ENCODE peak calls at places on chromosome 10, in four cellular contexts. One of them, this sample, is unnamed.

GRCh38 chr10:131871673-131872005 is 29.2 kb upstream of the PPP2R2D start:
- DNase-seq in midbrain: no peak
- DNase-seq in GM20000: no peak
- DNase-seq in GM12865: no peak
- DNase-seq in this sample: no peak

GRCh38 chr10:121426307-121426706 is 171.9 kb downstream of the FGFR2 start:
- DNase-seq in midbrain: no peak
- DNase-seq in GM20000: no peak
- DNase-seq in GM12865: peak; percentile 21
- DNase-seq in this sample: peak; percentile 77

GRCh38 chr10:28839600-28840007 is 162.3 kb downstream of the BAMBI start:
- DNase-seq in midbrain: no peak
- DNase-seq in GM20000: no peak
- DNase-seq in GM12865: no peak
- DNase-seq in this sample: no peak

GRCh38 chr10:126250527-126251310 is 137.6 kb downstream of the ADAM12 start:
- DNase-seq in midbrain: no peak
- DNase-seq in GM20000: no peak
- DNase-seq in GM12865: no peak
- DNase-seq in this sample: no peak

GRCh38 chr10:51867956-51868355 is 168.6 kb upstream of the CSTF2T start:
- DNase-seq in midbrain: peak; percentile 29
- DNase-seq in GM20000: no peak
- DNase-seq in GM12865: no peak
- DNase-seq in this sample: no peak

GRCh38 chr10:48939790-48940325 is at the start of gene LRRC18:
- DNase-seq in midbrain: no peak
- DNase-seq in GM20000: no peak
- DNase-seq in GM12865: no peak
- DNase-seq in this sample: no peak

GRCh38 chr10:123129553-123130271 is 6.1 kb upstream of the HMX3 start:
- DNase-seq in midbrain: no peak
- DNase-seq in GM20000: no peak
- DNase-seq in GM12865: no peak
- DNase-seq in this sample: no peak

GRCh38 chr10:6211341-6212265 is 8.9 kb downstream of the PFKFB3 start:
- DNase-seq in midbrain: peak; percentile 86
- DNase-seq in GM20000: no peak
- DNase-seq in GM12865: no peak
- DNase-seq in this sample: no peak

GRCh38 chr10:110978204-110978603 is 58.8 kb downstream of the SHOC2 start:
- DNase-seq in midbrain: no peak
- DNase-seq in GM20000: no peak
- DNase-seq in GM12865: no peak
- DNase-seq in this sample: no peak

GRCh38 chr10:72875250-72876055 is 18.1 kb upstream of the OIT3 start:
- DNase-seq in midbrain: no peak
- DNase-seq in GM20000: peak; percentile 23
- DNase-seq in GM12865: peak; percentile 50
- DNase-seq in this sample: peak; percentile 67

GRCh38 chr10:73529089-73529832 is 33.4 kb upstream of the PPP3CB start:
- DNase-seq in midbrain: peak; percentile 82
- DNase-seq in GM20000: peak; percentile 77
- DNase-seq in GM12865: peak; percentile 80
- DNase-seq in this sample: peak; percentile 94

GRCh38 chr10:48779077-48779476 is 94.4 kb downstream of the WDFY4 start:
- DNase-seq in midbrain: no peak
- DNase-seq in GM20000: no peak
- DNase-seq in GM12865: no peak
- DNase-seq in this sample: no peak

GRCh38 chr10:2933041-2933440 is 134.3 kb upstream of the PFKP start:
- DNase-seq in midbrain: no peak
- DNase-seq in GM20000: no peak
- DNase-seq in GM12865: no peak
- DNase-seq in this sample: no peak

GRCh38 chr10:70482982-70483760 is 4.6 kb downstream of the PALD1 start:
- DNase-seq in midbrain: no peak
- DNase-seq in GM20000: no peak
- DNase-seq in GM12865: no peak
- DNase-seq in this sample: no peak

GRCh38 chr10:97096327-97097153 is 89.2 kb downstream of the SLIT1 start:
- DNase-seq in midbrain: no peak
- DNase-seq in GM20000: no peak
- DNase-seq in GM12865: no peak
- DNase-seq in this sample: no peak

GRCh38 chr10:73182568-73182967 is 14.6 kb downstream of the FAM149B1 start:
- DNase-seq in midbrain: no peak
- DNase-seq in GM20000: no peak
- DNase-seq in GM12865: no peak
- DNase-seq in this sample: no peak

GRCh38 chr10:78690354-78691111 is 378.2 kb upstream of the ZMIZ1 start:
- DNase-seq in midbrain: no peak
- DNase-seq in GM20000: no peak
- DNase-seq in GM12865: no peak
- DNase-seq in this sample: no peak

This sample was measured in Karpas-422.